ENCODE peak calls at places on chromosomes 12 and 14, in six cellular contexts. C is heart right ventricle, Z is tibial nerve, A is small intestine, X is body of pancreas, U is mammary epithelial cell. K is an unnamed sample.

GRCh38 chr14:68361231-68361630 is 431.6 kb downstream of the ZFP36L1 start:
- DNase-seq in Z (no peak), U (peak; percentile 12), A (no peak), X (peak; percentile 41), C (no peak), K (no peak)

GRCh38 chr12:54132979-54133378 is 55.8 kb downstream of the SMUG1 start:
- DNase-seq in Z (no peak), X (no peak), U (no peak), C (no peak), A (no peak), K (no peak)

GRCh38 chr12:63318313-63318712 is 167.3 kb upstream of the AVPR1A start:
- DNase-seq in Z (no peak), C (no peak), A (no peak), X (no peak), U (no peak), K (no peak)

GRCh38 chr14:24406416-24406815 is 7.6 kb downstream of the NYNRIN start:
- DNase-seq in U (no peak), C (no peak), Z (no peak), A (no peak), X (no peak), K (no peak)

GRCh38 chr14:101975231-101975630 is 10.9 kb downstream of the DYNC1H1 start:
- DNase-seq in Z (no peak), C (no peak), A (no peak), U (no peak), X (no peak), K (no peak)

GRCh38 chr14:101187017-101187815 is 283.7 kb upstream of the RTL1 start:
- DNase-seq in X (no peak), U (no peak), Z (no peak), A (no peak), C (no peak), K (no peak)

GRCh38 chr12:62834971-62835547 is 99.9 kb downstream of the PPM1H start:
- DNase-seq in U (peak; percentile 20), X (no peak), C (no peak), Z (no peak), A (no peak), K (no peak)

GRCh38 chr12:27094726-27095125 is 12.3 kb upstream of the C12orf71 start:
- DNase-seq in U (no peak), X (no peak), A (no peak), C (no peak), Z (no peak), K (no peak)

GRCh38 chr12:109725321-109726105 is 11.9 kb downstream of the FAM222A start:
- DNase-seq in Z (no peak), U (no peak), C (no peak), X (peak; percentile 15), A (no peak), K (peak; percentile 6)

GRCh38 chr14:93619176-93619793 is 169.0 kb downstream of the PRIMA1 start:
- DNase-seq in A (peak; percentile 26), C (no peak), X (peak; percentile 44), U (peak; percentile 14), Z (peak; percentile 34), K (peak; percentile 66)

GRCh38 chr12:131511803-131512564 is 198.9 kb upstream of the SFSWAP start:
- DNase-seq in U (no peak), A (no peak), C (no peak), X (no peak), Z (no peak), K (peak; percentile 25)

GRCh38 chr12:3882396-3882795 is 9.2 kb upstream of the PARP11 start:
- DNase-seq in Z (no peak), U (no peak), C (no peak), X (no peak), A (no peak), K (no peak)

GRCh38 chr14:106509795-106510194 is 983.4 kb downstream of the TMEM121 start:
- DNase-seq in Z (no peak), X (no peak), U (no peak), C (no peak), A (no peak), K (no peak)

GRCh38 chr14:106508216-106508615 is 981.8 kb downstream of the TMEM121 start:
- DNase-seq in X (no peak), Z (no peak), C (no peak), U (no peak), A (no peak), K (no peak)

GRCh38 chr14:106509176-106509575 is 982.8 kb downstream of the TMEM121 start:
- DNase-seq in C (no peak), U (no peak), Z (no peak), A (no peak), X (no peak), K (no peak)

GRCh38 chr14:106506901-106507305 is 980.5 kb downstream of the TMEM121 start:
- DNase-seq in C (no peak), X (no peak), A (peak; percentile 51), Z (no peak), U (no peak), K (no peak)

GRCh38 chr14:106507354-106507753 is 981.0 kb downstream of the TMEM121 start:
- DNase-seq in Z (no peak), X (no peak), C (no peak), U (no peak), A (peak; percentile 19), K (no peak)
- H3K9me3 ChIP-seq in Z (no peaks in the 10 kb centered on the region), X (no peaks in the 10 kb centered on the region), C (no peaks in the 10 kb centered on the region), U (peaks cover 14% of the 10 kb centered on the region), A (no peaks in the 10 kb centered on the region), K (no peaks in the 10 kb centered on the region)

GRCh38 chr12:116673713-116674112 is 64.2 kb downstream of the SPRING1 start:
- DNase-seq in C (no peak), Z (no peak), A (no peak), U (no peak), X (no peak), K (no peak)
- H3K4me3 ChIP-seq in C (no peak overlapping the region), Z (no peak overlapping the region), A (no peak overlapping the region), U (no peak overlapping the region), X (no peak overlapping the region), K (no peak overlapping the region)

GRCh38 chr12:34597548-34598351 is 575.5 kb downstream of the ALG10 start:
- DNase-seq in U (no peak), A (no peak), Z (no peak), X (no peak), C (peak; percentile 1), K (peak; percentile 1)

GRCh38 chr12:34595749-34596733 is 573.7 kb downstream of the ALG10 start:
- DNase-seq in X (no peak), C (peak; percentile 1), U (no peak), A (no peak), Z (no peak), K (peak; percentile 1)

DNA sequence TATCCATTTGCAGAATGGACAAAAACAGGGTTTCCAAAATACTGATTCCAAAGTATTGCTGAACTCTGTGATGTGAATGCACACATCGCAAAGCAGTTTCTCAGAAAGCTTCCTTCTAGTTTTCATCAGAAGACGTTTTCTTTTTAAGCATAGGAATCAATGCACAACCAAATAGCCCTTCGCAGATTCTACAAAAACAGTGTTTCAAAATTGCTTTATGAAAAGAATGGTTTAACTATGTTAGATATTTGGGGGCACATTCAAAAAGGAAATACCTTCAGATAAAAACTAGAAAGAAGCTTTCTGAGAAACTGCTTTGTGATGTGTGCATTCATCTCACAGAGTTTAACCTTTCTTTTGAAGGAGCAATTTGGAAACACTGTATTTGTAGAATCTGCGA is 569.7 kb downstream of the ALG10 start:
- DNase-seq in C (no peak), U (no peak), Z (no peak), X (no peak), A (no peak), K (no peak)
- H3K9me3 ChIP-seq in C (peaks cover 93% of the 10 kb centered on the region), U (peaks cover 35% of the 10 kb centered on the region), Z (no peaks in the 10 kb centered on the region), X (peaks cover 32% of the 10 kb centered on the region), A (no peaks in the 10 kb centered on the region), K (peaks cover 5% of the 10 kb centered on the region)

DNA sequence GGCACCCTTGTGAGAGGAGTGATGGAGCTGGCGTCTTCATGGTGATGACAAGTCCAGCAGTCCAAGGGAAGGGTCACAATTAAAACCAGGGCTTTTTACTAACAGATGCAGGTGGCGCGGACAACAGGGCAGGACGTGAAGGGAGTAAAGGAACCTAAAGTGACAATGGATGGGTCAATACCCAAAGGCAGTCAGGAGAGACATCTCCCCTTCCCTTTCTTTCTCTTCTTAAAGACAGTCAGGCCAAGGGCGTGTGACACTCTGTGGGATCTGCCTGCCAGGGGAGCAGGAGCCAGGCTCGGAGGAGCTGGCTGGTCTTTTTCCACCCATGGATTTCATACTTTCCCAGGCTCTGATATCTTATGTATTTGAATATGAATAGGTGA is 62.0 kb downstream of the FBXL14 start:
- DNase-seq in U (no peak), C (no peak), X (no peak), Z (no peak), A (no peak), K (no peak)
- H3K4me3 ChIP-seq in U (no peak overlapping the region), C (no peak overlapping the region), X (no peak overlapping the region), Z (no peak overlapping the region), A (no peak overlapping the region), K (no peak overlapping the region)

DNA sequence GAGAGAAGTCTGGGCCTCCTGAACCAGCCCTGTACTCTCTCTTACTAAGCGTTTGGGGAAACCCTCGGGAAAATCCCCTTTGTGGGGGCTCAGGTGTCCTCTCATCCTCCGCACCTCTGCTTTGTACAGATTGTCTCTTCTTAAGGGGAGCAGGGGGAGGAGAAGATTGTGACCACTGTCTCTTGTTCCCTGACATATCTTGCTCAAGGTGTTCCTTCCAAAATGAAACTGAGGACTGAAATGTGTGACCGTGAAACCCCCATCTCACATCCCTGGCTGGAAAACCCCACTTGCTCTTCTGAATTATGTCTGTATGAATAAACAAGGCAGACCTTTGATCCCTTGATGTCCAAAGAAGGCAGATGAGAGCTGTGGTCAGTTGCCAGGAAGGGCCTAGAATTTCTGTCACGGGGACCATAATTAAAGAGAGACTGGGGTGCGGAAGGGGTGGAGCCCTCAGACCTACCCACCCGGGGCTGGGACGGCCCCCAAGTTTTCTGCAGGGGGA is 369.8 kb downstream of the AACS start:
- DNase-seq in X (no peak), C (no peak), Z (no peak), U (no peak), A (no peak), K (no peak)
- H3K9me3 ChIP-seq in X (no peaks in the 10 kb centered on the region), C (no peaks in the 10 kb centered on the region), Z (no peaks in the 10 kb centered on the region), U (peaks cover 16% of the 10 kb centered on the region), A (no peaks in the 10 kb centered on the region), K (no peaks in the 10 kb centered on the region)

DNA sequence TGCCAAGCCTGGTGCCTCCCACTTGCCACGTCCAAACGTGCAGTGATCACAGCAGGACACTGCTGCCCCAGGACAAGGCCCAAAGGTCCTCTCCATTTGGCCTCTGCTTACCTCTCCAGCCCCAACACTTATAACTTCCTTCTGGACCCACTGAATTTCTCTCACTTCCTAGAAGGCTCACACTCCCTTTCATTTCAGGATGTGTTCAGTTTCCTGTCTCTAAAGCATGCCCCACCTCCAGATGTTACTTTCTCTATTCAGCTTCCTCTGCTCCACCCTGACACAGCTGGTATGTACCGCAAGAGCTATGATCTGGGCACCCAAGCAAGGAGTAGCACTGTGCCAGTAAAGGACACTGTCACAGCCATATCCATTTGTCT is 33.0 kb downstream of the CDKL1 start:
- DNase-seq in A (peak; percentile 56), C (no peak), Z (peak; percentile 19), X (no peak), U (no peak), K (no peak)
- H3K4me3 ChIP-seq in A (peak overlapping the region; percentile 10), C (peak overlapping the region; percentile 31), Z (peak overlapping the region; percentile 28), X (no peak overlapping the region), U (no peak overlapping the region), K (no peak overlapping the region)

GRCh38 chr12:34396861-34397590 is 374.7 kb downstream of the ALG10 start:
- DNase-seq in A (no peak), C (peak; percentile 3), Z (no peak), X (peak; percentile 5), U (no peak), K (peak; percentile 3)
- H3K9me3 ChIP-seq in A (peaks cover 7% of the 10 kb centered on the region), C (no peaks in the 10 kb centered on the region), Z (no peaks in the 10 kb centered on the region), X (peaks cover 39% of the 10 kb centered on the region), U (peaks cover 47% of the 10 kb centered on the region), K (no peaks in the 10 kb centered on the region)

GRCh38 chr14:56723418-56723817 is 86.9 kb downstream of the OTX2 start:
- DNase-seq in X (no peak), A (no peak), U (no peak), C (no peak), Z (no peak), K (no peak)
- H3K4me3 ChIP-seq in X (no peak overlapping the region), A (no peak overlapping the region), U (no peak overlapping the region), C (no peak overlapping the region), Z (no peak overlapping the region), K (no peak overlapping the region)

GRCh38 chr14:105879867-105880561 is 353.6 kb downstream of the TMEM121 start:
- DNase-seq in U (no peak), C (peak; percentile 9), X (peak; percentile 12), Z (no peak), A (no peak), K (peak; percentile 78)
- H3K9me3 ChIP-seq in U (peaks cover 18% of the 10 kb centered on the region), C (no peaks in the 10 kb centered on the region), X (no peaks in the 10 kb centered on the region), Z (no peaks in the 10 kb centered on the region), A (no peaks in the 10 kb centered on the region), K (no peaks in the 10 kb centered on the region)